ENCODE peak calls at places on chromosomes 2 and 18, in four cellular contexts. A, R, B and D are unnamed samples.

GRCh38 chr18:13823707-13824395 is at the start of gene MC5R:
- DNase-seq in A (peak; percentile 25), R (peak; percentile 95), B (peak; percentile 76), D (peak; percentile 72)

GRCh38 chr18:57333941-57334340 is 18.4 kb upstream of the ST8SIA3 start:
- DNase-seq in A (no peak), R (no peak), B (peak; percentile 32), D (no peak)

GRCh38 chr2:69547984-69548715 is 95.4 kb downstream of the AAK1 start:
- DNase-seq in A (peak; percentile 16), R (no peak), B (no peak), D (no peak)

GRCh38 chr2:232633413-232634318 is at the start of gene EFHD1:
- DNase-seq in A (peak; percentile 34), R (peak; percentile 88), B (peak; percentile 87), D (peak; percentile 90)

GRCh38 chr2:128311755-128312341 is 6.8 kb downstream of the HS6ST1 start:
- DNase-seq in A (no peak), R (peak; percentile 44), B (peak; percentile 23), D (no peak)

GRCh38 chr2:237092920-237093781 is 7.5 kb downstream of the COPS8 start:
- DNase-seq in A (peak; percentile 85), R (no peak), B (no peak), D (no peak)

GRCh38 chr2:25367296-25367695 is 25.6 kb upstream of the DNMT3A start:
- DNase-seq in A (no peak), R (no peak), B (no peak), D (no peak)

GRCh38 chr2:202238234-202239197 is at the start of gene SUMO1:
- DNase-seq in A (peak; percentile 87), R (peak; percentile 95), B (peak; percentile 96), D (peak; percentile 98)

GRCh38 chr2:237627463-237628321 is at the start of gene LRRFIP1:
- DNase-seq in A (no peak), R (peak; percentile 54), B (peak; percentile 40), D (peak; percentile 29)

GRCh38 chr18:46416706-46417638 is 240.0 kb downstream of the LOXHD1 start:
- DNase-seq in A (no peak), R (no peak), B (peak; percentile 51), D (peak; percentile 85)

GRCh38 chr2:101930019-101930418 is 61.7 kb upstream of the IL1R2 start:
- DNase-seq in A (no peak), R (no peak), B (no peak), D (no peak)

GRCh38 chr2:227462463-227462951 is 9.4 kb upstream of the AGFG1 start:
- DNase-seq in A (no peak), R (no peak), B (no peak), D (no peak)

GRCh38 chr2:12131975-12132374 is 385.5 kb downstream of the LPIN1 start:
- DNase-seq in A (peak; percentile 57), R (no peak), B (no peak), D (no peak)

GRCh38 chr2:97950329-97951154 is 45.2 kb downstream of the TMEM131 start:
- DNase-seq in A (peak; percentile 91), R (no peak), B (no peak), D (no peak)

GRCh38 chr18:36947820-36948348 is 119.0 kb downstream of the KIAA1328 start:
- DNase-seq in A (no peak), R (no peak), B (peak; percentile 81), D (peak; percentile 97)

GRCh38 chr18:48874233-48874632 is 76.5 kb downstream of the SMAD7 start:
- DNase-seq in A (no peak), R (no peak), B (no peak), D (no peak)

GRCh38 chr2:147499785-147500184 is 345.0 kb upstream of the ACVR2A start:
- DNase-seq in A (no peak), R (no peak), B (no peak), D (no peak)

GRCh38 chr2:74119912-74120825 is 27.5 kb downstream of the BOLA3 start:
- DNase-seq in A (peak; percentile 69), R (peak; percentile 82), B (peak; percentile 90), D (peak; percentile 87)

GRCh38 chr18:37064187-37064586 is 235.3 kb downstream of the KIAA1328 start:
- DNase-seq in A (no peak), R (no peak), B (no peak), D (no peak)

GRCh38 chr2:75403991-75404428 is 156.7 kb downstream of the EVA1A start:
- DNase-seq in A (peak; percentile 59), R (no peak), B (peak; percentile 38), D (peak; percentile 83)

DNA sequence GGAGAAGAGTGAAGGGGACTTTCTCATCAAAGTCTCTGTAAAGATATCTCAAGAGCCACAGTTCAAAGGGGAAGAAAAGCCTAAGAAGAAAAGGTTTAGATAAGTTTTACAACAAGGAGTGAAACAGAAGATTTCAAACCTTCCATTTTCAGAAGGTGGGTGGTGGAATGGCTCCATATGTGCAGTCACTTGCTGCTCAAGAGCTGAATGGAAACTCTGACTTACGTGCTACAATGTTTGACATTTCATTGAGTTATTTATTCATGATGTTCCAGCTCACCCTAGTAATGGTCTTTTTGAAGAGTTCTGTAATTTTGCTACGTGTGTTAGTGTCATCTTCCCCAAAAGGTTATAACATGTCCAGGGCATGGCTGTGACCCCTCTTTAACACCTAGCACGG is 21.7 kb downstream of the LCT start:
- DNase-seq in A (no peak), R (no peak), B (no peak), D (no peak)
- H3K56ac ChIP-seq in A (no peak overlapping the region), R (no peak overlapping the region), B (no peak overlapping the region), D (no peak overlapping the region)

GRCh38 chr18:41449612-41450011 is 505.4 kb upstream of the PIK3C3 start:
- DNase-seq in A (no peak), R (no peak), B (no peak), D (no peak)
- H3K56ac ChIP-seq in A (no peak overlapping the region), R (no peak overlapping the region), B (no peak overlapping the region), D (no peak overlapping the region)

DNA sequence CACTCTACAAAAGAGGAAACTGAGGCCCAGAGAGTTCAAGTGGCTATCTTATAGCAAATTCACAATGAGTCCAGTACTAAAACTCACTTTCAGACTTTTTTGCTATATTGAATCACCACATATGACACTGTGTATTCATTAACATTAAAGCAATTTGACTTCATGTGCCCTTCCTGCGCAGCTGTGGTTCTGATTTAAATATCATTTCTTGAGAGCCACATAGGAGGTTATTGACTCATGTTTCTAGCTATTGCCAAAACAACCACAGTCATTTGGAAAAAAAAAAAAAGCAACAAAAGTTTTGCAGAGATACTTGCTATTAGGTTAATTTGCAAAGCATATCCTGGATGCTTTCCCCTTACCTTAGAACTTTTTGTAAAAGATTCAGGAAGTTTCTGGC is 341.2 kb downstream of the PIK3C3 start:
- DNase-seq in A (no peak), R (no peak), B (no peak), D (no peak)
- H3K56ac ChIP-seq in A (no peak overlapping the region), R (no peak overlapping the region), B (no peak overlapping the region), D (no peak overlapping the region)

GRCh38 chr2:109018452-109018851 is 29.4 kb upstream of the EDAR start:
- DNase-seq in A (no peak), R (no peak), B (no peak), D (no peak)
- H3K56ac ChIP-seq in A (no peak overlapping the region), R (no peak overlapping the region), B (no peak overlapping the region), D (no peak overlapping the region)